ENCODE peak calls at places on chromosome 3, in ten cellular contexts. One of them, this sample, is unnamed.

GRCh38 chr3:181316481-181316880 is 326.9 kb upstream of the DNAJC19 start:
- DNase-seq in activated CD4-positive, alpha-beta memory T cell treated with anti-CD3 and anti-CD28 coated beads, Interleukin-2, amount 10 ng/mL, durations not matched to agents 7 days and 5 days: no peak
- DNase-seq in kidney tubule cell: no peak
- DNase-seq in HT-29: peak; percentile 48
- DNase-seq in NCI-H2029 treated with DMSO at 0.1 percent for 48 hours: no peak
- DNase-seq in fibroblast of lung: peak; percentile 11
- DNase-seq in activated CD4-positive, alpha-beta T cell treated with anti-CD3 and anti-CD28 coated beads, Interleukin-2, amount 50 U/mL, for 1 hour: no peak
- DNase-seq in RKO: peak; percentile 51
- DNase-seq in ecto neural progenitor cell: no peak
- DNase-seq in testis: no peak
- DNase-seq in this sample: no peak

GRCh38 chr3:141729240-141729639 is 8.9 kb upstream of the RNF7 start:
- DNase-seq in activated CD4-positive, alpha-beta memory T cell treated with anti-CD3 and anti-CD28 coated beads, Interleukin-2, amount 10 ng/mL, durations not matched to agents 7 days and 5 days: peak; percentile 23
- DNase-seq in kidney tubule cell: no peak
- DNase-seq in HT-29: no peak
- DNase-seq in NCI-H2029 treated with DMSO at 0.1 percent for 48 hours: no peak
- DNase-seq in fibroblast of lung: no peak
- DNase-seq in activated CD4-positive, alpha-beta T cell treated with anti-CD3 and anti-CD28 coated beads, Interleukin-2, amount 50 U/mL, for 1 hour: no peak
- DNase-seq in RKO: no peak
- DNase-seq in ecto neural progenitor cell: no peak
- DNase-seq in testis: no peak
- DNase-seq in this sample: no peak

GRCh38 chr3:149977391-149977790 is 6.7 kb upstream of the PFN2 start:
- DNase-seq in activated CD4-positive, alpha-beta memory T cell treated with anti-CD3 and anti-CD28 coated beads, Interleukin-2, amount 10 ng/mL, durations not matched to agents 7 days and 5 days: no peak
- DNase-seq in kidney tubule cell: no peak
- DNase-seq in HT-29: no peak
- DNase-seq in NCI-H2029 treated with DMSO at 0.1 percent for 48 hours: no peak
- DNase-seq in fibroblast of lung: peak; percentile 12
- DNase-seq in activated CD4-positive, alpha-beta T cell treated with anti-CD3 and anti-CD28 coated beads, Interleukin-2, amount 50 U/mL, for 1 hour: no peak
- DNase-seq in RKO: no peak
- DNase-seq in ecto neural progenitor cell: no peak
- DNase-seq in testis: no peak
- DNase-seq in this sample: no peak

GRCh38 chr3:171225101-171225674 is 198.7 kb upstream of the SLC2A2 start:
- DNase-seq in activated CD4-positive, alpha-beta memory T cell treated with anti-CD3 and anti-CD28 coated beads, Interleukin-2, amount 10 ng/mL, durations not matched to agents 7 days and 5 days: no peak
- DNase-seq in kidney tubule cell: no peak
- DNase-seq in HT-29: no peak
- DNase-seq in NCI-H2029 treated with DMSO at 0.1 percent for 48 hours: no peak
- DNase-seq in fibroblast of lung: no peak
- DNase-seq in activated CD4-positive, alpha-beta T cell treated with anti-CD3 and anti-CD28 coated beads, Interleukin-2, amount 50 U/mL, for 1 hour: no peak
- DNase-seq in RKO: no peak
- DNase-seq in ecto neural progenitor cell: no peak
- DNase-seq in testis: no peak
- DNase-seq in this sample: no peak

GRCh38 chr3:182789371-182789770 is 3.9 kb upstream of the ATP11B start:
- DNase-seq in activated CD4-positive, alpha-beta memory T cell treated with anti-CD3 and anti-CD28 coated beads, Interleukin-2, amount 10 ng/mL, durations not matched to agents 7 days and 5 days: no peak
- DNase-seq in kidney tubule cell: peak; percentile 14
- DNase-seq in HT-29: no peak
- DNase-seq in NCI-H2029 treated with DMSO at 0.1 percent for 48 hours: no peak
- DNase-seq in fibroblast of lung: no peak
- DNase-seq in activated CD4-positive, alpha-beta T cell treated with anti-CD3 and anti-CD28 coated beads, Interleukin-2, amount 50 U/mL, for 1 hour: no peak
- DNase-seq in RKO: no peak
- DNase-seq in ecto neural progenitor cell: no peak
- DNase-seq in testis: no peak
- DNase-seq in this sample: no peak

GRCh38 chr3:188792788-188793187 is 379.0 kb upstream of the TPRG1 start:
- DNase-seq in activated CD4-positive, alpha-beta memory T cell treated with anti-CD3 and anti-CD28 coated beads, Interleukin-2, amount 10 ng/mL, durations not matched to agents 7 days and 5 days: no peak
- DNase-seq in kidney tubule cell: no peak
- DNase-seq in HT-29: no peak
- DNase-seq in NCI-H2029 treated with DMSO at 0.1 percent for 48 hours: no peak
- DNase-seq in fibroblast of lung: peak; percentile 41
- DNase-seq in activated CD4-positive, alpha-beta T cell treated with anti-CD3 and anti-CD28 coated beads, Interleukin-2, amount 50 U/mL, for 1 hour: no peak
- DNase-seq in RKO: no peak
- DNase-seq in ecto neural progenitor cell: peak; percentile 61
- DNase-seq in testis: peak; percentile 39
- DNase-seq in this sample: no peak

GRCh38 chr3:107753494-107753893 is 230.7 kb downstream of the BBX start:
- DNase-seq in activated CD4-positive, alpha-beta memory T cell treated with anti-CD3 and anti-CD28 coated beads, Interleukin-2, amount 10 ng/mL, durations not matched to agents 7 days and 5 days: peak; percentile 28
- DNase-seq in kidney tubule cell: peak; percentile 65
- DNase-seq in HT-29: peak; percentile 72
- DNase-seq in NCI-H2029 treated with DMSO at 0.1 percent for 48 hours: no peak
- DNase-seq in fibroblast of lung: peak; percentile 29
- DNase-seq in activated CD4-positive, alpha-beta T cell treated with anti-CD3 and anti-CD28 coated beads, Interleukin-2, amount 50 U/mL, for 1 hour: no peak
- DNase-seq in RKO: peak; percentile 64
- DNase-seq in ecto neural progenitor cell: peak; percentile 57
- DNase-seq in testis: peak; percentile 69
- DNase-seq in this sample: no peak

GRCh38 chr3:186220886-186221285 is 112.0 kb upstream of the ETV5 start:
- DNase-seq in activated CD4-positive, alpha-beta memory T cell treated with anti-CD3 and anti-CD28 coated beads, Interleukin-2, amount 10 ng/mL, durations not matched to agents 7 days and 5 days: no peak
- DNase-seq in kidney tubule cell: no peak
- DNase-seq in HT-29: no peak
- DNase-seq in NCI-H2029 treated with DMSO at 0.1 percent for 48 hours: no peak
- DNase-seq in fibroblast of lung: peak; percentile 34
- DNase-seq in activated CD4-positive, alpha-beta T cell treated with anti-CD3 and anti-CD28 coated beads, Interleukin-2, amount 50 U/mL, for 1 hour: no peak
- DNase-seq in RKO: no peak
- DNase-seq in ecto neural progenitor cell: peak; percentile 55
- DNase-seq in testis: peak; percentile 61
- DNase-seq in this sample: no peak

GRCh38 chr3:11118181-11118682 is 36.1 kb upstream of the HRH1 start:
- DNase-seq in activated CD4-positive, alpha-beta memory T cell treated with anti-CD3 and anti-CD28 coated beads, Interleukin-2, amount 10 ng/mL, durations not matched to agents 7 days and 5 days: no peak
- DNase-seq in kidney tubule cell: peak; percentile 58
- DNase-seq in HT-29: no peak
- DNase-seq in NCI-H2029 treated with DMSO at 0.1 percent for 48 hours: no peak
- DNase-seq in fibroblast of lung: peak; percentile 63
- DNase-seq in activated CD4-positive, alpha-beta T cell treated with anti-CD3 and anti-CD28 coated beads, Interleukin-2, amount 50 U/mL, for 1 hour: no peak
- DNase-seq in RKO: no peak
- DNase-seq in ecto neural progenitor cell: no peak
- DNase-seq in testis: no peak
- DNase-seq in this sample: no peak

GRCh38 chr3:136535906-136536305 is 216.3 kb downstream of the STAG1 start:
- DNase-seq in activated CD4-positive, alpha-beta memory T cell treated with anti-CD3 and anti-CD28 coated beads, Interleukin-2, amount 10 ng/mL, durations not matched to agents 7 days and 5 days: no peak
- DNase-seq in kidney tubule cell: no peak
- DNase-seq in HT-29: no peak
- DNase-seq in NCI-H2029 treated with DMSO at 0.1 percent for 48 hours: no peak
- DNase-seq in fibroblast of lung: peak; percentile 19
- DNase-seq in activated CD4-positive, alpha-beta T cell treated with anti-CD3 and anti-CD28 coated beads, Interleukin-2, amount 50 U/mL, for 1 hour: no peak
- DNase-seq in RKO: peak; percentile 13
- DNase-seq in ecto neural progenitor cell: no peak
- DNase-seq in testis: no peak
- DNase-seq in this sample: no peak

GRCh38 chr3:32077260-32078084 is 28.9 kb upstream of the GPD1L start:
- DNase-seq in activated CD4-positive, alpha-beta memory T cell treated with anti-CD3 and anti-CD28 coated beads, Interleukin-2, amount 10 ng/mL, durations not matched to agents 7 days and 5 days: no peak
- DNase-seq in kidney tubule cell: peak; percentile 18
- DNase-seq in HT-29: peak; percentile 36
- DNase-seq in NCI-H2029 treated with DMSO at 0.1 percent for 48 hours: no peak
- DNase-seq in fibroblast of lung: peak; percentile 53
- DNase-seq in activated CD4-positive, alpha-beta T cell treated with anti-CD3 and anti-CD28 coated beads, Interleukin-2, amount 50 U/mL, for 1 hour: no peak
- DNase-seq in RKO: no peak
- DNase-seq in ecto neural progenitor cell: no peak
- DNase-seq in testis: no peak
- DNase-seq in this sample: no peak

GRCh38 chr3:115245437-115245836 is 98.3 kb upstream of the ZBTB20 start:
- DNase-seq in activated CD4-positive, alpha-beta memory T cell treated with anti-CD3 and anti-CD28 coated beads, Interleukin-2, amount 10 ng/mL, durations not matched to agents 7 days and 5 days: no peak
- DNase-seq in kidney tubule cell: peak; percentile 93
- DNase-seq in HT-29: no peak
- DNase-seq in NCI-H2029 treated with DMSO at 0.1 percent for 48 hours: no peak
- DNase-seq in fibroblast of lung: peak; percentile 86
- DNase-seq in activated CD4-positive, alpha-beta T cell treated with anti-CD3 and anti-CD28 coated beads, Interleukin-2, amount 50 U/mL, for 1 hour: no peak
- DNase-seq in RKO: peak; percentile 98
- DNase-seq in ecto neural progenitor cell: no peak
- DNase-seq in testis: no peak
- DNase-seq in this sample: no peak

GRCh38 chr3:136632625-136633081 is 119.5 kb downstream of the STAG1 start:
- DNase-seq in activated CD4-positive, alpha-beta memory T cell treated with anti-CD3 and anti-CD28 coated beads, Interleukin-2, amount 10 ng/mL, durations not matched to agents 7 days and 5 days: no peak
- DNase-seq in kidney tubule cell: no peak
- DNase-seq in HT-29: no peak
- DNase-seq in NCI-H2029 treated with DMSO at 0.1 percent for 48 hours: peak; percentile 20
- DNase-seq in fibroblast of lung: no peak
- DNase-seq in activated CD4-positive, alpha-beta T cell treated with anti-CD3 and anti-CD28 coated beads, Interleukin-2, amount 50 U/mL, for 1 hour: no peak
- DNase-seq in RKO: no peak
- DNase-seq in ecto neural progenitor cell: no peak
- DNase-seq in testis: no peak
- DNase-seq in this sample: no peak

GRCh38 chr3:45024601-45025262 is 1.4 kb upstream of the CLEC3B start:
- DNase-seq in activated CD4-positive, alpha-beta memory T cell treated with anti-CD3 and anti-CD28 coated beads, Interleukin-2, amount 10 ng/mL, durations not matched to agents 7 days and 5 days: no peak
- DNase-seq in kidney tubule cell: peak; percentile 39
- DNase-seq in HT-29: no peak
- DNase-seq in NCI-H2029 treated with DMSO at 0.1 percent for 48 hours: no peak
- DNase-seq in fibroblast of lung: no peak
- DNase-seq in activated CD4-positive, alpha-beta T cell treated with anti-CD3 and anti-CD28 coated beads, Interleukin-2, amount 50 U/mL, for 1 hour: no peak
- DNase-seq in RKO: no peak
- DNase-seq in ecto neural progenitor cell: no peak
- DNase-seq in testis: no peak
- DNase-seq in this sample: no peak

GRCh38 chr3:187849255-187849654 is 104.0 kb upstream of the BCL6 start:
- DNase-seq in activated CD4-positive, alpha-beta memory T cell treated with anti-CD3 and anti-CD28 coated beads, Interleukin-2, amount 10 ng/mL, durations not matched to agents 7 days and 5 days: no peak
- DNase-seq in kidney tubule cell: no peak
- DNase-seq in HT-29: no peak
- DNase-seq in NCI-H2029 treated with DMSO at 0.1 percent for 48 hours: no peak
- DNase-seq in fibroblast of lung: no peak
- DNase-seq in activated CD4-positive, alpha-beta T cell treated with anti-CD3 and anti-CD28 coated beads, Interleukin-2, amount 50 U/mL, for 1 hour: no peak
- DNase-seq in RKO: no peak
- DNase-seq in ecto neural progenitor cell: no peak
- DNase-seq in testis: no peak
- DNase-seq in this sample: no peak

GRCh38 chr3:123258359-123258758 is 56.6 kb downstream of the SEC22A start:
- DNase-seq in activated CD4-positive, alpha-beta memory T cell treated with anti-CD3 and anti-CD28 coated beads, Interleukin-2, amount 10 ng/mL, durations not matched to agents 7 days and 5 days: no peak
- DNase-seq in kidney tubule cell: no peak
- DNase-seq in HT-29: no peak
- DNase-seq in NCI-H2029 treated with DMSO at 0.1 percent for 48 hours: no peak
- DNase-seq in fibroblast of lung: no peak
- DNase-seq in activated CD4-positive, alpha-beta T cell treated with anti-CD3 and anti-CD28 coated beads, Interleukin-2, amount 50 U/mL, for 1 hour: no peak
- DNase-seq in RKO: no peak
- DNase-seq in ecto neural progenitor cell: no peak
- DNase-seq in testis: no peak
- DNase-seq in this sample: no peak

GRCh38 chr3:186054481-186055399 is 54.1 kb downstream of the ETV5 start:
- DNase-seq in activated CD4-positive, alpha-beta memory T cell treated with anti-CD3 and anti-CD28 coated beads, Interleukin-2, amount 10 ng/mL, durations not matched to agents 7 days and 5 days: no peak
- DNase-seq in kidney tubule cell: no peak
- DNase-seq in HT-29: no peak
- DNase-seq in NCI-H2029 treated with DMSO at 0.1 percent for 48 hours: no peak
- DNase-seq in fibroblast of lung: no peak
- DNase-seq in activated CD4-positive, alpha-beta T cell treated with anti-CD3 and anti-CD28 coated beads, Interleukin-2, amount 50 U/mL, for 1 hour: no peak
- DNase-seq in RKO: no peak
- DNase-seq in ecto neural progenitor cell: no peak
- DNase-seq in testis: no peak
- DNase-seq in this sample: no peak

GRCh38 chr3:72818092-72818721 is 30.0 kb downstream of the SHQ1 start:
- DNase-seq in activated CD4-positive, alpha-beta memory T cell treated with anti-CD3 and anti-CD28 coated beads, Interleukin-2, amount 10 ng/mL, durations not matched to agents 7 days and 5 days: no peak
- DNase-seq in kidney tubule cell: peak; percentile 31
- DNase-seq in HT-29: peak; percentile 28
- DNase-seq in NCI-H2029 treated with DMSO at 0.1 percent for 48 hours: peak; percentile 16
- DNase-seq in fibroblast of lung: peak; percentile 64
- DNase-seq in activated CD4-positive, alpha-beta T cell treated with anti-CD3 and anti-CD28 coated beads, Interleukin-2, amount 50 U/mL, for 1 hour: no peak
- DNase-seq in RKO: no peak
- DNase-seq in ecto neural progenitor cell: no peak
- DNase-seq in testis: peak; percentile 46
- DNase-seq in this sample: no peak

GRCh38 chr3:157438371-157438735 is 1.7 kb downstream of the PTX3 start:
- DNase-seq in activated CD4-positive, alpha-beta memory T cell treated with anti-CD3 and anti-CD28 coated beads, Interleukin-2, amount 10 ng/mL, durations not matched to agents 7 days and 5 days: no peak
- DNase-seq in kidney tubule cell: no peak
- DNase-seq in HT-29: no peak
- DNase-seq in NCI-H2029 treated with DMSO at 0.1 percent for 48 hours: no peak
- DNase-seq in fibroblast of lung: peak; percentile 52
- DNase-seq in activated CD4-positive, alpha-beta T cell treated with anti-CD3 and anti-CD28 coated beads, Interleukin-2, amount 50 U/mL, for 1 hour: no peak
- DNase-seq in RKO: no peak
- DNase-seq in ecto neural progenitor cell: peak; percentile 76
- DNase-seq in testis: no peak
- DNase-seq in this sample: no peak

This sample was measured in activated CD8-positive, alpha-beta memory T cell treated with anti-CD3 and anti-CD28 coated beads, Interleukin-2, amount 50 U/mL, for 48 hours.